ENCODE peak calls at places on chromosomes 4 and X, in eight cellular contexts. P, R, G, W, J, A, T and U are unnamed samples.
A peak's percentile ranks its signal among the peaks of the same experiment; 100 is the strongest.

GRCh38 chr4:76732246-76732645 is 165.7 kb downstream of the SOWAHB start:
- DNase-seq in P (no peak), R (no peak), G (no peak), W (no peak), J (no peak), A (no peak), T (no peak), U (no peak)

GRCh38 chrX:136269921-136270320 is 18.7 kb upstream of the MAP7D3 start:
- DNase-seq in P (no peak), R (no peak), G (no peak), W (no peak), J (no peak), A (no peak), T (no peak), U (no peak)

GRCh38 chr4:52548818-52549570 is 110.1 kb downstream of the USP46 start:
- DNase-seq in P (no peak), R (no peak), G (no peak), W (no peak), J (no peak), A (no peak), T (no peak), U (no peak)

GRCh38 chr4:3355266-3355748 is 62.5 kb downstream of the RGS12 start:
- DNase-seq in P (no peak), R (no peak), G (no peak), W (no peak), J (no peak), A (no peak), T (no peak), U (no peak)

GRCh38 chrX:79270401-79270800 is 96.7 kb downstream of the ITM2A start:
- DNase-seq in P (no peak), R (no peak), G (no peak), W (peak; percentile 39), J (no peak), A (no peak), T (peak; percentile 24), U (peak; percentile 42)

GRCh38 chrX:24113161-24113560 is 36.4 kb upstream of the ZFX start:
- DNase-seq in P (no peak), R (no peak), G (no peak), W (no peak), J (no peak), A (peak; percentile 9), T (no peak), U (no peak)

GRCh38 chr4:73275318-73275654 is 16.7 kb upstream of the ANKRD17 start:
- DNase-seq in P (no peak), R (no peak), G (no peak), W (no peak), J (peak; percentile 97), A (no peak), T (no peak), U (no peak)

GRCh38 chr4:174317531-174317930 is 33.8 kb downstream of the CEP44 start:
- DNase-seq in P (no peak), R (no peak), G (no peak), W (no peak), J (peak; percentile 1), A (peak; percentile 49), T (no peak), U (no peak)

GRCh38 chr4:175542787-175543186 is 269.3 kb downstream of the GPM6A start:
- DNase-seq in P (no peak), R (no peak), G (no peak), W (no peak), J (peak; percentile 89), A (peak; percentile 42), T (no peak), U (no peak)

GRCh38 chr4:57132746-57133142 is 22.6 kb upstream of the IGFBP7 start:
- DNase-seq in P (no peak), R (no peak), G (no peak), W (no peak), J (no peak), A (peak; percentile 20), T (no peak), U (no peak)

GRCh38 chrX:150364347-150365050 is 1.4 kb downstream of the MAMLD1 start:
- DNase-seq in P (no peak), R (no peak), G (no peak), W (peak; percentile 45), J (peak; percentile 49), A (no peak), T (peak; percentile 61), U (no peak)

GRCh38 chrX:39201305-39201990 is 400.2 kb downstream of the MID1IP1 start:
- DNase-seq in P (no peak), R (no peak), G (no peak), W (no peak), J (no peak), A (peak; percentile 1), T (no peak), U (no peak)

GRCh38 chr4:84498203-84499026 is 677 bp downstream of the NKX6-1 start:
- DNase-seq in P (no peak), R (no peak), G (no peak), W (peak; percentile 52), J (no peak), A (peak; percentile 27), T (peak; percentile 78), U (no peak)

GRCh38 chr4:64144994-64145393 is 264.3 kb downstream of the TECRL start:
- DNase-seq in P (no peak), R (no peak), G (no peak), W (no peak), J (peak; percentile 77), A (no peak), T (no peak), U (no peak)

GRCh38 chr4:84809946-84810345 is 156.5 kb downstream of the WDFY3 start:
- DNase-seq in P (no peak), R (no peak), G (no peak), W (no peak), J (no peak), A (no peak), T (no peak), U (no peak)

GRCh38 chrX:76202471-76202870 is 29.6 kb downstream of the PBDC1 start:
- DNase-seq in P (no peak), R (no peak), G (no peak), W (no peak), J (no peak), A (no peak), T (no peak), U (no peak)

GRCh38 chr4:187204389-187204920 is 480.8 kb upstream of the FAT1 start:
- DNase-seq in P (no peak), R (no peak), G (no peak), W (no peak), J (no peak), A (no peak), T (no peak), U (no peak)

GRCh38 chrX:16997313-16997712 is 50.9 kb downstream of the REPS2 start:
- DNase-seq in P (no peak), R (no peak), G (no peak), W (no peak), J (no peak), A (no peak), T (no peak), U (no peak)

GRCh38 chr4:30380404-30380998 is 339.7 kb upstream of the PCDH7 start:
- DNase-seq in P (peak; percentile 24), R (no peak), G (peak; percentile 33), W (no peak), J (peak; percentile 52), A (peak; percentile 75), T (no peak), U (no peak)

GRCh38 chrX:72276478-72276953 is 532 bp downstream of the RPS4X start:
- DNase-seq in P (no peak), R (no peak), G (no peak), W (no peak), J (no peak), A (no peak), T (no peak), U (no peak)

GRCh38 chr4:124980276-124980752 is 267.8 kb upstream of the ANKRD50 start:
- DNase-seq in P (no peak), R (no peak), G (peak; percentile 6), W (no peak), J (no peak), A (peak; percentile 79), T (no peak), U (no peak)

GRCh38 chr4:77036206-77036605 is 39.6 kb downstream of the CCNI start:
- DNase-seq in P (peak; percentile 34), R (no peak), G (no peak), W (no peak), J (no peak), A (peak; percentile 96), T (no peak), U (no peak)

GRCh38 chr4:169060396-169061081 is 50.5 kb upstream of the CBR4 start:
- DNase-seq in P (no peak), R (no peak), G (no peak), W (no peak), J (no peak), A (peak; percentile 24), T (no peak), U (no peak)

GRCh38 chr4:109005523-109005922 is 242.7 kb upstream of the ETNPPL start:
- DNase-seq in P (no peak), R (no peak), G (no peak), W (no peak), J (no peak), A (peak; percentile 61), T (no peak), U (no peak)

GRCh38 chr4:76998251-76998901 is 48.8 kb downstream of the SEPTIN11 start:
- DNase-seq in P (no peak), R (no peak), G (no peak), W (peak; percentile 32), J (no peak), A (peak; percentile 65), T (no peak), U (no peak)

GRCh38 chrX:9282325-9282724 is 182.5 kb upstream of the TBL1X start:
- DNase-seq in P (no peak), R (no peak), G (no peak), W (no peak), J (no peak), A (peak; percentile 3), T (no peak), U (no peak)

GRCh38 chr4:32962100-32962499 is 2241.9 kb downstream of the PCDH7 start:
- DNase-seq in P (no peak), R (no peak), G (no peak), W (no peak), J (no peak), A (no peak), T (no peak), U (no peak)

GRCh38 chr4:145719752-145720624 is 40.0 kb downstream of the C4orf51 start:
- DNase-seq in P (no peak), R (no peak), G (no peak), W (no peak), J (no peak), A (no peak), T (no peak), U (no peak)

GRCh38 chr4:53608242-53608641 is 17.0 kb upstream of the LNX1 start:
- DNase-seq in P (no peak), R (no peak), G (no peak), W (no peak), J (no peak), A (no peak), T (no peak), U (no peak)

GRCh38 chrX:85288992-85289723 is 45.4 kb downstream of the ZNF711 start:
- DNase-seq in P (no peak), R (no peak), G (no peak), W (no peak), J (no peak), A (no peak), T (no peak), U (no peak)

GRCh38 chrX:14003028-14003427 is 26.7 kb downstream of the GEMIN8 start:
- DNase-seq in P (no peak), R (no peak), G (no peak), W (no peak), J (no peak), A (no peak), T (no peak), U (no peak)

GRCh38 chrX:49040376-49040955 is 2.7 kb downstream of the TFE3 start:
- DNase-seq in P (no peak), R (no peak), G (no peak), W (no peak), J (no peak), A (peak; percentile 59), T (no peak), U (no peak)

GRCh38 chr4:2082118-2082517 is 23.0 kb downstream of the NAT8L start:
- DNase-seq in P (no peak), R (no peak), G (no peak), W (no peak), J (no peak), A (no peak), T (no peak), U (no peak)

GRCh38 chr4:80140237-80140636 is 57.1 kb upstream of the PRDM8 start:
- DNase-seq in P (no peak), R (no peak), G (no peak), W (no peak), J (no peak), A (no peak), T (no peak), U (no peak)